ENCODE peak calls at places on chromosomes 11 and 22, in five cellular contexts. P is sigmoid colon, I is adrenal gland, H is HCT116, N is endothelial cell of umbilical vein. R is an unnamed sample.

GRCh38 chr22:41474878-41475451 is 6.0 kb downstream of the ACO2 start:
- DNase-seq in P (no peak), I (peak; percentile 38), H (no peak), N (no peak), R (no peak)

GRCh38 chr22:27801197-27801615 is 350 bp downstream of the MN1 start:
- DNase-seq in P (no peak), I (no peak), H (no peak), N (peak; percentile 47), R (no peak)

GRCh38 chr11:18754308-18754707 is 28.3 kb upstream of the IGSF22 start:
- DNase-seq in P (no peak), I (no peak), H (no peak), N (peak; percentile 7), R (no peak)

GRCh38 chr11:3953327-3953726 is 97.9 kb downstream of the STIM1 start:
- DNase-seq in P (no peak), I (no peak), H (no peak), N (no peak), R (no peak)

GRCh38 chr11:45048313-45048841 is 97.7 kb upstream of the TP53I11 start:
- DNase-seq in P (no peak), I (no peak), H (no peak), N (peak; percentile 51), R (no peak)

GRCh38 chr22:36373258-36373579 is 14.5 kb downstream of the MYH9 start:
- DNase-seq in P (no peak), I (peak; percentile 57), H (no peak), N (no peak), R (peak; percentile 72)

GRCh38 chr22:39289445-39290247 is 29.8 kb downstream of the RPL3 start:
- DNase-seq in P (no peak), I (no peak), H (no peak), N (no peak), R (no peak)

GRCh38 chr11:110527146-110527545 is 97.4 kb downstream of the FDX1 start:
- DNase-seq in P (no peak), I (no peak), H (no peak), N (no peak), R (no peak)

GRCh38 chr11:134714021-134714656 is 302.1 kb upstream of the B3GAT1 start:
- DNase-seq in P (no peak), I (no peak), H (no peak), N (no peak), R (no peak)

GRCh38 chr11:19889531-19889930 is 176.9 kb downstream of the NAV2 start:
- DNase-seq in P (no peak), I (no peak), H (no peak), N (no peak), R (no peak)

GRCh38 chr22:49183826-49184216 is 643.9 kb downstream of the BRD1 start:
- DNase-seq in P (no peak), I (no peak), H (no peak), N (no peak), R (no peak)

GRCh38 chr22:48754611-48755331 is 1072.9 kb downstream of the BRD1 start:
- DNase-seq in P (peak; percentile 58), I (peak; percentile 13), H (no peak), N (no peak), R (peak; percentile 3)

GRCh38 chr11:126262216-126262615 is 6.5 kb downstream of the SRPRA start:
- DNase-seq in P (no peak), I (no peak), H (no peak), N (no peak), R (no peak)

GRCh38 chr11:68998390-68998911 is 14.6 kb downstream of the MRGPRF start:
- DNase-seq in P (peak; percentile 85), I (peak; percentile 53), H (no peak), N (peak; percentile 68), R (no peak)

GRCh38 chr22:27881404-27881803 is 37.7 kb downstream of the PITPNB start:
- DNase-seq in P (peak; percentile 85), I (no peak), H (no peak), N (peak; percentile 34), R (peak; percentile 29)

GRCh38 chr11:2898366-2899079 is 12.9 kb upstream of the CDKN1C start:
- DNase-seq in P (peak; percentile 83), I (peak; percentile 82), H (no peak), N (peak; percentile 88), R (no peak)

GRCh38 chr11:58075781-58076180 is 45.0 kb downstream of the OR6Q1 start:
- DNase-seq in P (no peak), I (no peak), H (no peak), N (no peak), R (no peak)

GRCh38 chr11:61069427-61069826 is 32.9 kb upstream of the CD5 start:
- DNase-seq in P (peak; percentile 13), I (no peak), H (no peak), N (no peak), R (no peak)

GRCh38 chr11:2725367-2726300 is 25.8 kb upstream of the KCNQ1OT1 start:
- DNase-seq in P (peak; percentile 87), I (no peak), H (no peak), N (no peak), R (no peak)

GRCh38 chr22:49553076-49553475 is 274.6 kb downstream of the BRD1 start:
- DNase-seq in P (peak; percentile 52), I (no peak), H (no peak), N (no peak), R (no peak)

GRCh38 chr22:49934891-49935557 is 16.6 kb downstream of the CRELD2 start:
- DNase-seq in P (peak; percentile 93), I (peak; percentile 77), H (no peak), N (peak; percentile 44), R (peak; percentile 76)

GRCh38 chr22:39206491-39206890 is 38.3 kb downstream of the PDGFB start:
- DNase-seq in P (peak; percentile 43), I (no peak), H (no peak), N (no peak), R (no peak)

GRCh38 chr11:29538339-29539036 is 478.3 kb downstream of the KCNA4 start:
- DNase-seq in P (no peak), I (no peak), H (no peak), N (no peak), R (no peak)

GRCh38 chr11:46291441-46292143 is 14.1 kb downstream of the CREB3L1 start:
- DNase-seq in P (peak; percentile 83), I (peak; percentile 74), H (no peak), N (no peak), R (no peak)

GRCh38 chr11:6719588-6719987 is 36.4 kb upstream of the MRPL17 start:
- DNase-seq in P (no peak), I (no peak), H (no peak), N (no peak), R (no peak)

GRCh38 chr22:44383071-44383575 is 70.4 kb upstream of the SHISAL1 start:
- DNase-seq in P (peak; percentile 48), I (no peak), H (no peak), N (no peak), R (no peak)

GRCh38 chr11:133579165-133580031 is 47.1 kb upstream of the OPCML start:
- DNase-seq in P (no peak), I (no peak), H (no peak), N (no peak), R (no peak)

GRCh38 chr11:63478896-63479295 is 12.1 kb downstream of the PLAAT5 start:
- DNase-seq in P (peak; percentile 76), I (peak; percentile 64), H (peak; percentile 68), N (peak; percentile 79), R (peak; percentile 50)

GRCh38 chr11:101336858-101337257 is 207.2 kb upstream of the PGR start:
- DNase-seq in P (no peak), I (no peak), H (no peak), N (no peak), R (no peak)

GRCh38 chr22:19042285-19043110 is 79.7 kb downstream of the DGCR2 start:
- DNase-seq in P (peak; percentile 63), I (no peak), H (no peak), N (no peak), R (no peak)

GRCh38 chr11:134664863-134665535 is 253.0 kb upstream of the B3GAT1 start:
- DNase-seq in P (peak; percentile 58), I (peak; percentile 8), H (no peak), N (no peak), R (no peak)

GRCh38 chr22:19961201-19961580 is 19.6 kb upstream of the TXNRD2 start:
- DNase-seq in P (no peak), I (no peak), H (no peak), N (no peak), R (no peak)

GRCh38 chr11:100769165-100769564 is 82.1 kb downstream of the ARHGAP42 start:
- DNase-seq in P (no peak), I (no peak), H (no peak), N (no peak), R (no peak)

GRCh38 chr22:25013634-25014033 is 61.1 kb downstream of the KIAA1671 start:
- DNase-seq in P (no peak), I (no peak), H (no peak), N (peak; percentile 74), R (no peak)

GRCh38 chr11:114135737-114136151 is 76.2 kb downstream of the ZBTB16 start:
- DNase-seq in P (peak; percentile 47), I (no peak), H (no peak), N (no peak), R (no peak)

GRCh38 chr11:114132944-114133394 is 73.5 kb downstream of the ZBTB16 start:
- DNase-seq in P (peak; percentile 83), I (no peak), H (no peak), N (no peak), R (peak; percentile 42)

GRCh38 chr11:114133548-114134329 is 74.2 kb downstream of the ZBTB16 start:
- DNase-seq in P (no peak), I (no peak), H (no peak), N (peak; percentile 33), R (peak; percentile 39)

GRCh38 chr11:114137054-114137453 is 77.5 kb downstream of the ZBTB16 start:
- DNase-seq in P (peak; percentile 21), I (no peak), H (no peak), N (no peak), R (no peak)

GRCh38 chr11:114134870-114135269 is 75.4 kb downstream of the ZBTB16 start:
- DNase-seq in P (no peak), I (no peak), H (no peak), N (peak; percentile 16), R (no peak)
- H3K27ac ChIP-seq in P (peak overlapping the region; percentile 27), I (no peak overlapping the region), H (no peak overlapping the region), N (no peak overlapping the region), R (no peak overlapping the region)

GRCh38 chr11:118771481-118772278 is 19.3 kb downstream of the DDX6 start:
- DNase-seq in P (no peak), I (no peak), H (no peak), N (peak; percentile 48), R (no peak)
- H3K4me1 ChIP-seq in P (no peaks in the 10 kb centered on the region), I (peaks cover 56% of the 10 kb centered on the region), H (no peaks in the 10 kb centered on the region), N (peaks cover 6% of the 10 kb centered on the region), R (peaks cover 8% of the 10 kb centered on the region)

GRCh38 chr11:76143274-76143673 is 63.0 kb downstream of the WNT11 start:
- DNase-seq in P (no peak), I (no peak), H (no peak), N (no peak), R (no peak)
- TF ChIP-seq POLR2A in P (no peak), I (no peak), H (no peak), N (no peak), R (no peak)

GRCh38 chr22:37662039-37662438 is 3.5 kb downstream of the PDXP start:
- DNase-seq in P (no peak), I (no peak), H (no peak), N (no peak), R (no peak)
- H3K27ac ChIP-seq in P (peak overlapping the region; percentile 95), I (peak overlapping the region; percentile 73), H (no peak overlapping the region), N (no peak overlapping the region), R (no peak overlapping the region)